ENCODE peak calls at places on chromosome 7, in four cellular contexts. W is endothelial cell of umbilical vein, X is keratinocyte, U is K562. P is an unnamed sample. For H3K9me1, the result is how much of the 10 kb centered on the place peaks cover.

GRCh38 chr7:2029211-2029905 is 203.4 kb downstream of the MAD1L1 start:
- DNase-seq in W (no peak), U (no peak), X (no peak), P (no peak)

GRCh38 chr7:26667514-26668133 is 196.8 kb downstream of the SKAP2 start:
- DNase-seq in X (peak), U (peak), W (peak), P (peak)

GRCh38 chr7:142323706-142324105 is 65.8 kb upstream of the PRSS58 start:
- DNase-seq in W (no peak), X (no peak), U (peak), P (no peak)

GRCh38 chr7:148620749-148621372 is 30.3 kb downstream of the C7orf33 start:
- DNase-seq in U (no peak), W (no peak), X (no peak), P (no peak)

GRCh38 chr7:132117181-132117580 is 459.1 kb downstream of the PLXNA4 start:
- DNase-seq in W (no peak), X (peak), U (no peak), P (peak)

GRCh38 chr7:133352430-133352829 is 99.6 kb downstream of the EXOC4 start:
- DNase-seq in W (no peak), U (no peak), X (no peak), P (no peak)

GRCh38 chr7:140316165-140316661 is 82.1 kb downstream of the SLC37A3 start:
- DNase-seq in X (peak), U (no peak), W (peak), P (peak)

GRCh38 chr7:4246536-4246935 is 435.6 kb upstream of the FOXK1 start:
- DNase-seq in X (no peak), U (no peak), W (no peak), P (no peak)

GRCh38 chr7:66140924-66141323 is 26.3 kb downstream of the CRCP start:
- DNase-seq in U (no peak), X (peak), W (peak), P (peak)

GRCh38 chr7:36021917-36022550 is 131.0 kb upstream of the EEPD1 start:
- DNase-seq in X (no peak), W (no peak), U (no peak), P (no peak)

GRCh38 chr7:140926021-140926812 is 1.5 kb upstream of the BRAF start:
- DNase-seq in X (no peak), W (no peak), U (no peak), P (no peak)

GRCh38 chr7:78165454-78165853 is 366.9 kb downstream of the PHTF2 start:
- DNase-seq in W (no peak), X (no peak), U (no peak), P (no peak)

GRCh38 chr7:1737956-1738355 is 67.9 kb downstream of the ELFN1 start:
- DNase-seq in X (no peak), U (no peak), W (no peak), P (no peak)

GRCh38 chr7:22487978-22488642 is 11.9 kb downstream of the STEAP1B start:
- DNase-seq in W (no peak), X (no peak), U (no peak), P (no peak)

GRCh38 chr7:158174947-158175346 is 412.7 kb downstream of the PTPRN2 start:
- DNase-seq in W (no peak), X (no peak), U (no peak), P (no peak)

GRCh38 chr7:15947749-15948148 is 261.3 kb upstream of the MEOX2 start:
- DNase-seq in X (no peak), U (no peak), W (no peak), P (no peak)

GRCh38 chr7:157625973-157626790 is 289.4 kb downstream of the DNAJB6 start:
- DNase-seq in W (no peak), X (no peak), U (no peak), P (no peak)

GRCh38 chr7:835021-835420 is 2.7 kb downstream of the SUN1 start:
- DNase-seq in X (no peak), W (no peak), U (no peak), P (no peak)

GRCh38 chr7:137927386-137927785 is 74.5 kb downstream of the CREB3L2 start:
- DNase-seq in X (no peak), W (no peak), U (no peak), P (no peak)
- H3K9me1 ChIP-seq in X (under half), W (under half), U (under half), P (under half)

GRCh38 chr7:153130052-153130451 is 370.5 kb downstream of the ACTR3B start:
- DNase-seq in W (no peak), U (no peak), X (no peak), P (no peak)
- H3K9me1 ChIP-seq in W (under half), U (under half), X (under half), P (under half)

GRCh38 chr7:43454936-43455518 is 127.9 kb upstream of the STK17A start:
- DNase-seq in W (peak), X (no peak), U (peak), P (peak)
- H3K9me1 ChIP-seq in W (under half), X (under half), U (under half), P (under half)

DNA sequence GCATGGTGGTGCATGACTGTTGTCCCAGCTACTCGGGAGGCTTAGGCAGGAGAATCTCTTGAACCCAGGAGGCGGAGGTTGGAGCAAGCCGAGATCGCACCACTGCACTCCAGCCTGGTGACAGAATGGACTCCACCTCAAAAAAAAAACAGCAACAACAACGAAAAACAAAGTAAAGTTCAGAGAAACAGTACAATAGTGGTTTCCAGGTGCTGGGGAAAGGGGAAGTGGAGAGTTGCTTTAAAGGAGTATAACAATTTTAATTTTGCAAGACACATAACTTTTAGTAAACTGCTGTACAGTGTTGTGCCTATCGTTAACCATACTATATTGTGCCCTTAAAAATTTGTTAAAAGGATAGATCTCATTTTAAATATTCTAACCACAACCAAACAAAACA is 662.7 kb upstream of the POT1 start:
- DNase-seq in U (no peak), W (no peak), X (no peak), P (no peak)
- H3K9me1 ChIP-seq in U (under half), W (under half), X (under half), P (under half)

GRCh38 chr7:120617239-120617638 is 240.7 kb downstream of the TSPAN12 start:
- DNase-seq in W (no peak), X (no peak), U (no peak), P (no peak)
- H3K9me1 ChIP-seq in W (under half), X (under half), U (under half), P (under half)